ENCODE peak calls at places on chromosomes 1 and 21, in four cellular contexts. V is left ventricle myocardium inferior, E is HL-60, I is lower leg skin. O is an unnamed sample.

GRCh38 chr1:223175633-223176032 is 32.6 kb upstream of the TLR5 start:
- DNase-seq in V (no peak), E (peak; percentile 48), I (peak; percentile 82), O (no peak)

GRCh38 chr1:6100801-6101783 is 55.4 kb downstream of the KCNAB2 start:
- DNase-seq in V (no peak), E (peak; percentile 35), I (no peak), O (no peak)

GRCh38 chr1:72371259-72372035 is 89.1 kb upstream of the NEGR1 start:
- DNase-seq in V (no peak), E (no peak), I (no peak), O (no peak)

GRCh38 chr1:116772648-116773045 is 18.4 kb downstream of the CD2 start:
- DNase-seq in V (no peak), E (no peak), I (no peak), O (no peak)

GRCh38 chr1:40399984-40400704 is 26.6 kb downstream of the SMAP2 start:
- DNase-seq in V (no peak), E (no peak), I (no peak), O (no peak)

GRCh38 chr1:53046930-53047329 is 15.1 kb upstream of the PODN start:
- DNase-seq in V (peak; percentile 48), E (no peak), I (no peak), O (no peak)

GRCh38 chr1:48333316-48333715 is 110.8 kb downstream of the SLC5A9 start:
- DNase-seq in V (no peak), E (no peak), I (no peak), O (no peak)

GRCh38 chr1:18929686-18930085 is 26.8 kb downstream of the IFFO2 start:
- DNase-seq in V (no peak), E (no peak), I (no peak), O (no peak)

GRCh38 chr1:151828931-151829330 is 2.7 kb downstream of the RORC start:
- DNase-seq in V (no peak), E (peak; percentile 33), I (no peak), O (peak; percentile 58)

GRCh38 chr1:35192853-35193664 is at the start of gene SFPQ:
- DNase-seq in V (peak; percentile 95), E (peak; percentile 99), I (peak; percentile 99), O (peak; percentile 100)

GRCh38 chr1:45442272-45442671 is 48.7 kb downstream of the TESK2 start:
- DNase-seq in V (no peak), E (no peak), I (no peak), O (peak; percentile 23)

GRCh38 chr1:51564124-51564523 is 45.1 kb upstream of the EPS15 start:
- DNase-seq in V (no peak), E (no peak), I (no peak), O (no peak)

GRCh38 chr1:3481836-3482589 is 27.5 kb downstream of the ARHGEF16 start:
- DNase-seq in V (no peak), E (no peak), I (no peak), O (no peak)

GRCh38 chr21:17901458-17902092 is 82.4 kb upstream of the C21orf91 start:
- DNase-seq in V (no peak), E (no peak), I (no peak), O (no peak)

GRCh38 chr1:87213126-87213496 is 115.6 kb upstream of the LMO4 start:
- DNase-seq in V (no peak), E (no peak), I (no peak), O (no peak)

GRCh38 chr1:244409648-244410164 is 42.0 kb downstream of the ADSS2 start:
- DNase-seq in V (no peak), E (peak; percentile 26), I (no peak), O (no peak)

GRCh38 chr1:45563843-45564242 is 13.2 kb downstream of the AKR1A1 start:
- DNase-seq in V (no peak), E (no peak), I (no peak), O (no peak)

GRCh38 chr1:154845879-154846278 is 24.2 kb downstream of the KCNN3 start:
- DNase-seq in V (no peak), E (no peak), I (no peak), O (no peak)

GRCh38 chr21:42991992-42992740 is 17.8 kb downstream of the PKNOX1 start:
- DNase-seq in V (peak; percentile 74), E (peak; percentile 63), I (peak; percentile 86), O (peak; percentile 53)

GRCh38 chr1:197199923-197200467 is 53.5 kb upstream of the ASPM start:
- DNase-seq in V (no peak), E (no peak), I (no peak), O (peak; percentile 4)

GRCh38 chr21:39379986-39380891 is 31.4 kb upstream of the HMGN1 start:
- DNase-seq in V (peak; percentile 97), E (peak; percentile 95), I (peak; percentile 98), O (peak; percentile 94)

GRCh38 chr1:202276081-202276715 is 65.5 kb downstream of the UBE2T start:
- DNase-seq in V (no peak), E (no peak), I (peak; percentile 56), O (no peak)

GRCh38 chr1:98045211-98046030 is 124.6 kb upstream of the DPYD start:
- DNase-seq in V (no peak), E (no peak), I (no peak), O (peak; percentile 70)

GRCh38 chr1:167997037-167997575 is 60.2 kb upstream of the MPC2 start:
- DNase-seq in V (no peak), E (no peak), I (no peak), O (no peak)

GRCh38 chr21:38649120-38649519 is 150.8 kb upstream of the ERG start:
- DNase-seq in V (no peak), E (no peak), I (no peak), O (no peak)

GRCh38 chr1:168428063-168428731 is 115.6 kb downstream of the XCL2 start:
- DNase-seq in V (peak; percentile 46), E (no peak), I (no peak), O (no peak)

GRCh38 chr1:225944387-225944786 is 3.4 kb upstream of the LEFTY2 start:
- DNase-seq in V (no peak), E (no peak), I (no peak), O (no peak)

GRCh38 chr1:19444399-19445021 is 40.8 kb downstream of the CAPZB start:
- DNase-seq in V (no peak), E (no peak), I (no peak), O (no peak)

GRCh38 chr1:65083263-65083896 is 64.6 kb upstream of the AK4 start:
- DNase-seq in V (no peak), E (no peak), I (no peak), O (no peak)

GRCh38 chr21:29163381-29164115 is 33.1 kb downstream of the MAP3K7CL start:
- DNase-seq in V (peak; percentile 18), E (peak; percentile 58), I (no peak), O (peak; percentile 43)

GRCh38 chr1:117735045-117735992 is 129.5 kb downstream of the TENT5C start:
- DNase-seq in V (no peak), E (peak; percentile 30), I (no peak), O (no peak)

GRCh38 chr1:24683713-24684162 is 40.6 kb downstream of the SRRM1 start:
- DNase-seq in V (no peak), E (no peak), I (peak; percentile 10), O (peak; percentile 42)

GRCh38 chr1:145872421-145872891 is 13.2 kb downstream of the ANKRD35 start:
- DNase-seq in V (peak; percentile 66), E (peak; percentile 70), I (peak; percentile 95), O (no peak)

GRCh38 chr1:26378879-26379251 is 6.3 kb upstream of the ZNF683 start:
- DNase-seq in V (no peak), E (no peak), I (no peak), O (no peak)

DNA sequence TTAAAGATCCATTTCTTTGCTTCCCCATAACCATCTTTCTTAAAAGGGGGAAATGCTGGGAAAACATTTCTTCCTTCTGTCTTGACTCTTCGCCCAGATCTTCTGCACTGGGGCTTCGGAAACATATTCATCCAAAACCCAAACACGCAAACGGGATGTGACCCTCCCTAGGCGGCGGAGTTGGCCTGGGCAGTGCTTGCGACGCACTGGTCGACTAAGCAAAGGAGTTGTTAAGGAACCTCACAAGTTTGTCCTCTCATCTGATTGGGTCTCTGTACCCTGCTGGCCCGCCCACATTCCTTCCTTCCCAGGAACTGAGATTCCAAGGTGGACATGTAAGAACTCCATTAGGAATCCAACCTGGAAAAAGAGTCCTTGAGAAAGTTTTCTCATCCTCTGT is 2.5 kb downstream of the ADAMTS5 start:
- DNase-seq in V (peak; percentile 66), E (no peak), I (peak; percentile 94), O (no peak)
- H3K4me3 ChIP-seq in V (peak overlapping the region; percentile 76), E (no peak overlapping the region), I (no peak overlapping the region), O (no peak overlapping the region)

DNA sequence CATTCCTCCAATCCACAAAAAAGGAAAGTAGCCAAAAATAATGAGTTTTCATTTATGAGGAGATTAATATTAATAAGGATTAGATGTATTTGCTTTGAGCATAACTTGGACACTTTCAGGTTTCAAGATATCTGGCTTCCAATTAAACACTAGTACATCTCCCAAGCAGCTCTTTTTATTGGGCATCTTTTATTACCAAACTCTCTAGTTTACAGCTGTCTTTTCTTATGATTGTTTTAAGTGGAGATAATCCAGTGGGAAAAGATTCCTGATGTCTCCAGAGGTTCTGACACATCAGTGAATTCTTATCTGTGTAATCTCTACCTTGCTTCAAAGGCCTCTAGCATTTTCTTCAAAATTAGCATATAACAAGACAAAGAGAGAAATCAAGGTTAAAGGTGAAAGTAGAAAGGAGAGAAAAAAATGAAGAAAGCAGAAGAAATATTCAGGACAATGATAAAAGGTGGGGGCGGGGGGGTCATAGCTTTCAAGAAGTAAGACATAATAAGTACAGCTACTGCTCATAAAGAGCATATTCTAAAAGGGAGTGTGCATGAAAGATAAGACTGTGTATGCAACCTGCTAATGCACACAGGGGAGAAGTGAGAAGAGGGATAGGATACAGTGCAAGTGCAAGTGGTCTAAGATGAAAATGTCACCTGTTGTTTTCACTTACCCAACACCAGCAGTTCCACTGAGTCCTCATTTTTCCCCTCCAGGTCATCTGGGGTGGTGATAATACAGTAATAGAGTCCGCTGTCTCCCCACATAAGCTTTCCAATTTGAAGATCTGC is 19.1 kb downstream of the ILDR2 start:
- DNase-seq in V (no peak), E (no peak), I (no peak), O (no peak)
- TF ChIP-seq CTCF in V (no peak), E (no peak), I (no peak), O (no peak)

DNA sequence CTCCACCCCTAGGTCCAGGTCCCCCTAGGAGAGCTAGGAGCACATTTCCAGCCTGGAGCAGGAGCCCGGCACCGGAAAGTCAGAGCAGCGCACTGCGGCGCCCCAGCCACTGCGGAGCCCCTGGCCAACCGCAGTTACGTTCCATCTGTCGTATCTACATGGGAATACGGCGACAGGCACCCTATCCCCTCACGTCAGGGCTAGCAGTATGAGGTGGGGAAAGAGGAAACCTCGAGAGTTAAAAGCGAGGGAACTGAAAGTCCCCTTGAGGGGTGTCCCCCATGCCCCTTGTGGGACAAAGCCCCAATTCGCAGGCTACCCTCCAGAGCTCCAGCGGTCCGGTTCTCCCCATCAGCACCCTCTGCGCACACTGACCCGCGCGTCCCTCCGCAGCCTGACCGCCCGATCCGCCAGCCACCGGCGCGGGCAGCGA is 995 bp downstream of the COLGALT2 start:
- DNase-seq in V (peak; percentile 57), E (peak; percentile 29), I (no peak), O (peak; percentile 83)
- H3K4me3 ChIP-seq in V (peak overlapping the region; percentile 72), E (peak overlapping the region; percentile 63), I (peak overlapping the region; percentile 57), O (peak overlapping the region; percentile 74)

DNA sequence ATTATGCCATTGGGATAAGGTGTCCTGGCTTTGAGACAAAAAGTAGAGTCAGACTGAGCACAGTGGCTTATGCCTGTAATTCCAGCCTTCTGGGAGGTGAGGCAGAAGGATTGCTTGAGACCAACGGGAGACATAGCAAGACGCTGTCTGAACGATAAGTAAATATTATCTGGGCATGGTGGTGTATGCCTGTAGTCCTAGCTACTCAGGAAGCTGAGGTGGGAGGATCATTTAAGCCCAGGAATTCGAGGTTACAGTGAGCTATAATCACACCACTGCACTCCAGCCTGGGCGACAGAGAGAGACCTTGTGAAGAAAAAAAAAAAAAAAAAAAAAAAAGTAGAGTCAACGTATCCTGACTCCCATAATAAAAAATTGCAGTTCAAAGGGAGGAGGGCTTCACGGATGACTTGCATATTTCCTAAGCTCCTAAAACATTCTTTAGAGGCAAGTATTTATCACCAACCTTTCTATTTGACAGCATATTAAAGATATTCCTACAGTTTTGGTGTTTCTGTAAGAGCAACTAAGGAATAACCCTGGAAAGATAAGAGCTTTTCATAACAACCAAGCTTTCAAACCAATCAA is 141.2 kb downstream of the SLC44A5 start:
- DNase-seq in V (no peak), E (no peak), I (no peak), O (no peak)
- TF ChIP-seq CTCF in V (no peak), E (no peak), I (no peak), O (no peak)